ENCODE peak calls at places on chromosomes 13 and 19, in seven cellular contexts. One of them, this sample, is unnamed.

GRCh38 chr19:8036438-8037099 is 16.0 kb upstream of the CCL25 start:
- DNase-seq in activated CD8-positive, alpha-beta T cell treated with anti-CD3 and anti-CD28 coated beads for 36 hours: no peak
- DNase-seq in Caco-2: no peak
- DNase-seq in RWPE1: no peak
- DNase-seq in GM12865: no peak
- DNase-seq in dorsolateral prefrontal cortex: no peak
- DNase-seq in GM12864: no peak
- DNase-seq in this sample: no peak

GRCh38 chr13:47179321-47179720 is 282.5 kb upstream of the HTR2A start:
- DNase-seq in GM12865: no peak
- DNase-seq in Caco-2: no peak
- DNase-seq in dorsolateral prefrontal cortex: no peak
- DNase-seq in RWPE1: no peak
- DNase-seq in activated CD8-positive, alpha-beta T cell treated with anti-CD3 and anti-CD28 coated beads for 36 hours: no peak
- DNase-seq in GM12864: no peak
- DNase-seq in this sample: no peak

GRCh38 chr13:58620171-58620570 is 988.6 kb downstream of the PCDH17 start:
- DNase-seq in RWPE1: no peak
- DNase-seq in Caco-2: no peak
- DNase-seq in activated CD8-positive, alpha-beta T cell treated with anti-CD3 and anti-CD28 coated beads for 36 hours: no peak
- DNase-seq in dorsolateral prefrontal cortex: no peak
- DNase-seq in GM12864: no peak
- DNase-seq in GM12865: no peak
- DNase-seq in this sample: no peak

GRCh38 chr13:20121154-20121515 is 39.7 kb downstream of the GJA3 start:
- DNase-seq in GM12865: no peak
- DNase-seq in GM12864: no peak
- DNase-seq in Caco-2: peak
- DNase-seq in dorsolateral prefrontal cortex: no peak
- DNase-seq in activated CD8-positive, alpha-beta T cell treated with anti-CD3 and anti-CD28 coated beads for 36 hours: no peak
- DNase-seq in RWPE1: no peak
- DNase-seq in this sample: no peak

GRCh38 chr19:7605490-7606222 is 10.0 kb downstream of the CAMSAP3 start:
- DNase-seq in RWPE1: no peak
- DNase-seq in Caco-2: peak
- DNase-seq in GM12864: peak
- DNase-seq in GM12865: peak
- DNase-seq in activated CD8-positive, alpha-beta T cell treated with anti-CD3 and anti-CD28 coated beads for 36 hours: peak
- DNase-seq in dorsolateral prefrontal cortex: no peak
- DNase-seq in this sample: peak

GRCh38 chr19:27671876-27672275 is 1541.1 kb downstream of the UQCRFS1 start:
- DNase-seq in Caco-2: no peak
- DNase-seq in RWPE1: no peak
- DNase-seq in activated CD8-positive, alpha-beta T cell treated with anti-CD3 and anti-CD28 coated beads for 36 hours: no peak
- DNase-seq in GM12865: no peak
- DNase-seq in dorsolateral prefrontal cortex: no peak
- DNase-seq in GM12864: no peak
- DNase-seq in this sample: no peak

GRCh38 chr19:4036576-4037300 is 29.2 kb downstream of the PIAS4 start:
- DNase-seq in activated CD8-positive, alpha-beta T cell treated with anti-CD3 and anti-CD28 coated beads for 36 hours: no peak
- DNase-seq in GM12865: no peak
- DNase-seq in GM12864: no peak
- DNase-seq in RWPE1: no peak
- DNase-seq in Caco-2: no peak
- DNase-seq in dorsolateral prefrontal cortex: no peak
- DNase-seq in this sample: no peak

GRCh38 chr13:92436927-92437326 is 789.7 kb upstream of the GPC6 start:
- DNase-seq in dorsolateral prefrontal cortex: no peak
- DNase-seq in GM12864: no peak
- DNase-seq in RWPE1: no peak
- DNase-seq in GM12865: no peak
- DNase-seq in activated CD8-positive, alpha-beta T cell treated with anti-CD3 and anti-CD28 coated beads for 36 hours: no peak
- DNase-seq in Caco-2: no peak
- DNase-seq in this sample: no peak

GRCh38 chr19:41426952-41427646 is at the start of gene B3GNT8:
- DNase-seq in GM12864: no peak
- DNase-seq in Caco-2: peak
- DNase-seq in RWPE1: peak
- DNase-seq in dorsolateral prefrontal cortex: no peak
- DNase-seq in activated CD8-positive, alpha-beta T cell treated with anti-CD3 and anti-CD28 coated beads for 36 hours: peak
- DNase-seq in GM12865: no peak
- DNase-seq in this sample: peak

GRCh38 chr13:48873598-48873997 is 102.1 kb upstream of the FNDC3A start:
- DNase-seq in GM12864: no peak
- DNase-seq in Caco-2: no peak
- DNase-seq in dorsolateral prefrontal cortex: no peak
- DNase-seq in activated CD8-positive, alpha-beta T cell treated with anti-CD3 and anti-CD28 coated beads for 36 hours: no peak
- DNase-seq in RWPE1: peak
- DNase-seq in GM12865: no peak
- DNase-seq in this sample: no peak

GRCh38 chr19:16566161-16566560 is 6.1 kb downstream of the SLC35E1 start:
- DNase-seq in GM12864: no peak
- DNase-seq in Caco-2: no peak
- DNase-seq in RWPE1: no peak
- DNase-seq in activated CD8-positive, alpha-beta T cell treated with anti-CD3 and anti-CD28 coated beads for 36 hours: peak
- DNase-seq in dorsolateral prefrontal cortex: no peak
- DNase-seq in GM12865: no peak
- DNase-seq in this sample: no peak

GRCh38 chr19:16807416-16808274 is 21.6 kb upstream of the SIN3B start:
- DNase-seq in Caco-2: no peak
- DNase-seq in GM12865: no peak
- DNase-seq in GM12864: no peak
- DNase-seq in dorsolateral prefrontal cortex: no peak
- DNase-seq in activated CD8-positive, alpha-beta T cell treated with anti-CD3 and anti-CD28 coated beads for 36 hours: no peak
- DNase-seq in RWPE1: no peak
- DNase-seq in this sample: no peak

GRCh38 chr13:100573121-100573520 is 15.5 kb downstream of the GGACT start:
- DNase-seq in activated CD8-positive, alpha-beta T cell treated with anti-CD3 and anti-CD28 coated beads for 36 hours: peak
- DNase-seq in dorsolateral prefrontal cortex: peak
- DNase-seq in RWPE1: peak
- DNase-seq in GM12865: peak
- DNase-seq in Caco-2: peak
- DNase-seq in GM12864: peak
- DNase-seq in this sample: peak
- TF ChIP-seq CTCF in activated CD8-positive, alpha-beta T cell treated with anti-CD3 and anti-CD28 coated beads for 36 hours: peak
- TF ChIP-seq CTCF in dorsolateral prefrontal cortex: peak
- TF ChIP-seq CTCF in RWPE1: peak
- TF ChIP-seq CTCF in GM12865: peak
- TF ChIP-seq CTCF in Caco-2: peak
- TF ChIP-seq CTCF in GM12864: peak
- TF ChIP-seq CTCF in this sample: peak

GRCh38 chr13:29733069-29733700 is 117.2 kb downstream of the UBL3 start:
- DNase-seq in GM12864: no peak
- DNase-seq in dorsolateral prefrontal cortex: no peak
- DNase-seq in activated CD8-positive, alpha-beta T cell treated with anti-CD3 and anti-CD28 coated beads for 36 hours: no peak
- DNase-seq in GM12865: no peak
- DNase-seq in Caco-2: peak
- DNase-seq in RWPE1: no peak
- DNase-seq in this sample: no peak

GRCh38 chr13:29730253-29730652 is 120.2 kb downstream of the UBL3 start:
- DNase-seq in RWPE1: no peak
- DNase-seq in activated CD8-positive, alpha-beta T cell treated with anti-CD3 and anti-CD28 coated beads for 36 hours: no peak
- DNase-seq in GM12864: no peak
- DNase-seq in dorsolateral prefrontal cortex: no peak
- DNase-seq in GM12865: no peak
- DNase-seq in Caco-2: no peak
- DNase-seq in this sample: no peak
- TF ChIP-seq CTCF in RWPE1: no peak
- TF ChIP-seq CTCF in activated CD8-positive, alpha-beta T cell treated with anti-CD3 and anti-CD28 coated beads for 36 hours: no peak
- TF ChIP-seq CTCF in GM12864: peak
- TF ChIP-seq CTCF in dorsolateral prefrontal cortex: no peak
- TF ChIP-seq CTCF in GM12865: no peak
- TF ChIP-seq CTCF in Caco-2: no peak
- TF ChIP-seq CTCF in this sample: no peak

DNA sequence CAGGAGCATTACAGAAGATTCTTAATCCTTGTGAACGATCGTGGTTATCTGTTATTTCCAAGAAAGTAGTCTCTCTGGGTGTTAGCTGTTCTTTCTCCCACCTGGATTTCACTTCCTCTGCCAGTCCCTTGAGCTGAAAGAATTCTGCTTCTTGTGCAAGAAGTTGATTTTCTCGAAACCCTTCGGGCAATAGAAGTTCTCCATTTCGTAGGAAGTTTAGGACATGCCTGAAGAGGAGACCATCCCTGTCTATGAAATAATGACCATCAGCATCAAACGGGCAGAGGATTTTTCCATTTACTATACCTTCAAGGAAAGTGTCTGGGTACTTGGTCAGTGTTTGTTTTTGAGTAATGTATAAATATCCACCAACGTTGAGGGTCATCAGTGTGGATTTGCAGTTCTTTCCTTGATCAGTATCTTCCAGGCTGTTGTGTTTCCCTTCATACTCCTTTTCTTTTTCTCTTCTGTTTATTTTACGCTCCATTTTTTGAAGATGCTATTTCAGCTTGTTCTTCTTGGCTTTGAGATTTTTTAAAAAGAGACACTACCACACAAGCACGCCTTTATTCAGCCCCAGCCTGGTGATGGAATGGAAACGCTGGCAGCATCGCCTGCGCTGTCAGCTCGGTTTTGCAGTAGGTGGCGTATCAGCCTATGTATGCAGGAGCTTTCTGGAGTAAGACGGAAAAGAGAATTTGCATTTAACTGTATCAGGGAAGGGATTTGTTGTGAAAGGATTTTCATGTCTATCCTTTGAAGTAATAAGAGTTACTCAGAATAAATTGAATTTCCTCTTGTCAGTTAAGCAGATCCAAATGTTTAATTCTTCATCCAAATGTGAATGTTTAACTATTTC is 6.5 kb downstream of the KCTD4 start:
- DNase-seq in activated CD8-positive, alpha-beta T cell treated with anti-CD3 and anti-CD28 coated beads for 36 hours: no peak
- DNase-seq in GM12864: no peak
- DNase-seq in Caco-2: no peak
- DNase-seq in RWPE1: no peak
- DNase-seq in dorsolateral prefrontal cortex: peak
- DNase-seq in GM12865: no peak
- DNase-seq in this sample: no peak
- TF ChIP-seq CTCF in activated CD8-positive, alpha-beta T cell treated with anti-CD3 and anti-CD28 coated beads for 36 hours: no peak
- TF ChIP-seq CTCF in GM12864: no peak
- TF ChIP-seq CTCF in Caco-2: peak
- TF ChIP-seq CTCF in RWPE1: no peak
- TF ChIP-seq CTCF in dorsolateral prefrontal cortex: peak
- TF ChIP-seq CTCF in GM12865: no peak
- TF ChIP-seq CTCF in this sample: no peak

GRCh38 chr13:73844986-73845385 is 289.2 kb downstream of the KLF12 start:
- DNase-seq in GM12864: no peak
- DNase-seq in GM12865: no peak
- DNase-seq in Caco-2: no peak
- DNase-seq in activated CD8-positive, alpha-beta T cell treated with anti-CD3 and anti-CD28 coated beads for 36 hours: no peak
- DNase-seq in dorsolateral prefrontal cortex: no peak
- DNase-seq in RWPE1: no peak
- DNase-seq in this sample: no peak

GRCh38 chr13:73850104-73850898 is 283.9 kb downstream of the KLF12 start:
- DNase-seq in RWPE1: no peak
- DNase-seq in GM12864: no peak
- DNase-seq in GM12865: no peak
- DNase-seq in dorsolateral prefrontal cortex: no peak
- DNase-seq in Caco-2: no peak
- DNase-seq in activated CD8-positive, alpha-beta T cell treated with anti-CD3 and anti-CD28 coated beads for 36 hours: no peak
- DNase-seq in this sample: no peak

GRCh38 chr13:73851104-73851503 is 283.1 kb downstream of the KLF12 start:
- DNase-seq in RWPE1: no peak
- DNase-seq in GM12865: no peak
- DNase-seq in dorsolateral prefrontal cortex: no peak
- DNase-seq in GM12864: no peak
- DNase-seq in Caco-2: no peak
- DNase-seq in activated CD8-positive, alpha-beta T cell treated with anti-CD3 and anti-CD28 coated beads for 36 hours: no peak
- DNase-seq in this sample: no peak

DNA sequence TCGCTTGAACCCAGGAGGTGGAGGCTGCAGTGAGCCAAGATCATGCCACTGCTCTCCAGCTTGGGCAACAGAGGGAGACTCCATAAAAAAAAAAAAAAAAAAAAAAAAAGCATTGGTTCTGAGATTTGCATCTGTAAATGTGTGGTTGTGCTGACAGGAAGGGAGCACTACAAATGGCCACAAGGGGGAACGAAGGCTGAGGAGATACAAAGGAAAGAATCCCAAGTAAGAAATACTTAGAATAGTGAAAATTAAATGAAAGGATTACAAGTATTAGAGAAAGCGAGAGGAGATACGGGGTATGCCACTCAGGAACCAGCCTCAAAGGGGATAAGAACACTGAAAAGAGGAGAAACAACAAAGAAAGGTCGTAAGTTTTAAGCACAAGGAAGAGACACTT is 284.9 kb downstream of the KLF12 start:
- DNase-seq in Caco-2: peak
- DNase-seq in RWPE1: peak
- DNase-seq in dorsolateral prefrontal cortex: no peak
- DNase-seq in GM12864: no peak
- DNase-seq in GM12865: peak
- DNase-seq in activated CD8-positive, alpha-beta T cell treated with anti-CD3 and anti-CD28 coated beads for 36 hours: peak
- DNase-seq in this sample: no peak
- TF ChIP-seq CTCF in Caco-2: peak
- TF ChIP-seq CTCF in RWPE1: no peak
- TF ChIP-seq CTCF in dorsolateral prefrontal cortex: peak
- TF ChIP-seq CTCF in GM12864: peak
- TF ChIP-seq CTCF in GM12865: peak
- TF ChIP-seq CTCF in activated CD8-positive, alpha-beta T cell treated with anti-CD3 and anti-CD28 coated beads for 36 hours: peak
- TF ChIP-seq CTCF in this sample: peak

This sample was measured in GM13976.